ENCODE peak calls at places on chromosomes 7 and 10, in ten cellular contexts. G is cardiac muscle cell, Q is GM20000, B is upper lobe of right lung, D is heart right ventricle, W is GM12865, S is epithelial cell of proximal tubule, K is HCT116, Y is GM13977, N is fibroblast of the aortic adventitia. Z is an unnamed sample.

GRCh38 chr7:47355684-47356083 is 226.2 kb downstream of the TNS3 start:
- DNase-seq in Q (no peak), B (no peak), W (no peak), N (no peak), Y (no peak), S (no peak), G (no peak), K (no peak), D (no peak), Z (no peak)

GRCh38 chr10:117175901-117176534 is 21.3 kb upstream of the KCNK18 start:
- DNase-seq in B (peak), Q (peak), Y (peak), K (peak), W (peak), N (peak), G (peak), S (no peak), D (peak), Z (peak)

GRCh38 chr7:29449569-29450260 is 113.9 kb upstream of the PRR15 start:
- DNase-seq in Q (no peak), B (no peak), N (no peak), D (no peak), W (no peak), Y (no peak), S (no peak), G (no peak), K (no peak), Z (no peak)

GRCh38 chr10:116590590-116591444 is at the start of gene PNLIPRP1:
- DNase-seq in K (no peak), D (no peak), N (no peak), W (no peak), S (no peak), G (no peak), Q (no peak), B (no peak), Y (no peak), Z (no peak)

GRCh38 chr7:69657331-69657730 is 59.1 kb downstream of the AUTS2 start:
- DNase-seq in B (no peak), S (no peak), N (no peak), Q (no peak), K (no peak), G (no peak), W (no peak), D (no peak), Y (no peak), Z (no peak)

GRCh38 chr7:16668049-16668858 is 22.3 kb downstream of the BZW2 start:
- DNase-seq in G (no peak), N (peak), K (peak), W (no peak), Q (no peak), S (peak), D (peak), B (peak), Y (no peak), Z (no peak)

GRCh38 chr10:113922787-113923570 is 68.5 kb downstream of the NHLRC2 start:
- DNase-seq in D (no peak), Y (no peak), W (peak), B (no peak), G (no peak), S (no peak), N (no peak), K (no peak), Q (peak), Z (no peak)

GRCh38 chr10:3666525-3667302 is 118.3 kb downstream of the KLF6 start:
- DNase-seq in D (no peak), B (no peak), W (no peak), S (no peak), K (no peak), Q (no peak), N (no peak), G (no peak), Y (no peak), Z (no peak)

GRCh38 chr10:50610364-50610763 is 13.4 kb downstream of the SGMS1 start:
- DNase-seq in B (no peak), Q (no peak), W (no peak), K (no peak), D (peak), G (peak), N (no peak), Y (no peak), S (no peak), Z (no peak)

GRCh38 chr10:8037199-8037801 is 17.2 kb upstream of the GATA3 start:
- DNase-seq in K (no peak), W (no peak), G (peak), D (no peak), Y (no peak), N (no peak), Q (no peak), B (no peak), S (no peak), Z (no peak)

GRCh38 chr10:70512149-70512611 is 33.6 kb downstream of the PALD1 start:
- DNase-seq in B (no peak), S (no peak), Q (no peak), N (peak), D (peak), K (no peak), G (no peak), W (no peak), Y (no peak), Z (no peak)

GRCh38 chr10:42690449-42691360 is 52.3 kb upstream of the ZNF33B start:
- DNase-seq in S (no peak), W (no peak), Y (no peak), N (no peak), B (peak), G (no peak), Q (no peak), K (peak), D (no peak), Z (no peak)
- TF ChIP-seq CTCF in S (no peak), W (no peak), Y (no peak), N (no peak), B (no peak), G (no peak), Q (no peak), K (peak), D (no peak), Z (no peak)

DNA sequence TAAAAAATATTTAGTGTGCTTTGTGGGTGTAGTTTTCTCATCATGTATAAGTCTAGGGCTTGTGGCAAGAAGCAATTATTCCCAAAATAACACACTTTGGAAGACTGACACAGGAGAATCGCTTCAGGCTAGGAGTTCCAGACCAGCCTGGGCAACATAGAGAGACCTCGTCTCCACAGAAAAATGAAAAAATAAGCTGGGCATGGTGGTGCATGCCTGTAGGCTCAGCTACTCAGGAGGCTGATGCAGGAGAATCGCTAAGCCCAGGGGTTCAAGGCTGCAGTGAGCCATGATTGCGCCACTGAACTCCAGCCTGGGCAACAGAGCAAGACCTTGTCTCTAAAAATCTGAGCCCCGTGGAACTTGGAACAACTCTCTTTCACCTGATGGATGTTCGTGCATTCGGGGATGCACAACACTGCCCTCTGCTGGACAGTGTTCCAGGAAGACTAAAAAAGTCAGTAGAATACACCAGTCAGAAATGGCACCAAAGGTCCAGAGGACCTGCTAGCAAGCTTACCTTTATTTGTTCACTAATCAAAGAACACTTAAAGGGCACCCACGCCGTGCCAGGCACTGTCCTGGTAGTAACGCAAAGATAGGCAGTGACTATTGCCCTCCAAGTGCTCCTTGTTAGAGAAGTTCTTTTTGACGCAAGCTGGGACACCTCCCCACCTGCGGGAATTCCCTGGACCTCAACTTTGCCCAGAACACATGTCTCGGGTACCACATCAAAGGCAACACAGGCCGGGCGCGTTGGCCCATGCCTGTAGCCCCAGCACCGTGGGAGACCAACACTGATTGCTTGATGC is 81.9 kb upstream of the CALN1 start:
- DNase-seq in G (peak), Y (peak), N (peak), S (no peak), W (peak), D (peak), K (peak), Q (peak), B (peak), Z (peak)
- TF ChIP-seq CTCF in G (peak), Y (peak), N (peak), S (peak), W (peak), D (peak), K (peak), Q (peak), B (peak), Z (peak)

GRCh38 chr7:128405345-128406146 is 4.2 kb downstream of the IMPDH1 start:
- DNase-seq in B (peak), Y (peak), S (no peak), D (peak), W (peak), Q (peak), N (no peak), K (no peak), G (peak), Z (no peak)
- TF ChIP-seq CTCF in B (no peak), Y (no peak), S (no peak), D (no peak), W (no peak), Q (no peak), N (no peak), K (no peak), G (no peak), Z (no peak)

GRCh38 chr10:19493917-19494316 is 322.3 kb upstream of the PLXDC2 start:
- DNase-seq in Q (no peak), N (no peak), B (no peak), G (no peak), D (no peak), W (no peak), K (no peak), S (no peak), Y (no peak), Z (no peak)
- TF ChIP-seq CTCF in Q (no peak), N (no peak), B (no peak), G (no peak), D (no peak), W (no peak), K (no peak), S (no peak), Y (no peak), Z (no peak)

DNA sequence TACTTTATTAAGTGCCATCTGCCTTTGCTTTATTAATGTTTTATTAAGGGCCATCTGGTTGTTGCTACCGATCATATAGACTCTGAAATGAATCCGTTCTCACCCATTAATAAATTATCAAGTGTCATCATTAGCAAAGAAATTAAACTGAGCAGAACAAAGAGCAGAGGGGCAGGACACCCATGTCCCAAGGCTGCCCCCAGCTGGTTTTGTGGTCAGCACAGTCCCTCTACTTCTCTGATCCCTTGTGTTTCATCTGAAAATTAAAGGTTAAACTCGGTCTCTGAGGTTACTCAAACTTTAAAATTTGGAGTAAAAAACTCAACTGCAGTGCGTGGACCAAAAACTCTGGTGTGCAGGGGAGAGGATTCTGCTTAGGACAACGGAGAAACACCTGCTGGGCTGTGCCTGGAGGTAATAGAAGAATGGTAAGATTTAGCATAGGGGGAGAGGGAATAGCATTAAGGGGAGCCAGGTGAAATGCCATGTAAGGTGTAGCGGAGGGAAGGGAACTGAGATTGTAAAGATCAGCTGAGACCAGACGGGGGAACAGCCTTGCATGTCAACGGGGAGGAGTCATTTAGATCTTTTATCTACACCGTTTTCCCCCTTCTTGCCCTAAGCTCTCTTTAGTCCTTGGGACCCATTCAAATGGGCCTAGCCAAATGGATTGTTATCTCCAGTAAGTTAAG is 10.8 kb upstream of the GSDME start:
- DNase-seq in W (no peak), B (no peak), D (no peak), S (no peak), N (no peak), G (no peak), Y (no peak), Q (no peak), K (no peak), Z (no peak)
- TF ChIP-seq CTCF in W (no peak), B (no peak), D (no peak), S (peak), N (no peak), G (no peak), Y (peak), Q (no peak), K (no peak), Z (no peak)

GRCh38 chr7:132904209-132904608 is 177.7 kb downstream of the CHCHD3 start:
- DNase-seq in N (no peak), W (no peak), Q (no peak), Y (no peak), B (no peak), S (no peak), D (no peak), K (no peak), G (no peak), Z (no peak)
- TF ChIP-seq CTCF in N (no peak), W (no peak), Q (no peak), Y (no peak), B (no peak), S (no peak), D (no peak), K (no peak), G (no peak), Z (no peak)

GRCh38 chr7:135501402-135501801 is 8.5 kb downstream of the CNOT4 start:
- DNase-seq in Q (no peak), N (peak), W (no peak), B (no peak), S (no peak), K (no peak), D (no peak), Y (no peak), G (no peak), Z (no peak)
- TF ChIP-seq CTCF in Q (no peak), N (no peak), W (no peak), B (no peak), S (peak), K (no peak), D (no peak), Y (no peak), G (no peak), Z (no peak)

DNA sequence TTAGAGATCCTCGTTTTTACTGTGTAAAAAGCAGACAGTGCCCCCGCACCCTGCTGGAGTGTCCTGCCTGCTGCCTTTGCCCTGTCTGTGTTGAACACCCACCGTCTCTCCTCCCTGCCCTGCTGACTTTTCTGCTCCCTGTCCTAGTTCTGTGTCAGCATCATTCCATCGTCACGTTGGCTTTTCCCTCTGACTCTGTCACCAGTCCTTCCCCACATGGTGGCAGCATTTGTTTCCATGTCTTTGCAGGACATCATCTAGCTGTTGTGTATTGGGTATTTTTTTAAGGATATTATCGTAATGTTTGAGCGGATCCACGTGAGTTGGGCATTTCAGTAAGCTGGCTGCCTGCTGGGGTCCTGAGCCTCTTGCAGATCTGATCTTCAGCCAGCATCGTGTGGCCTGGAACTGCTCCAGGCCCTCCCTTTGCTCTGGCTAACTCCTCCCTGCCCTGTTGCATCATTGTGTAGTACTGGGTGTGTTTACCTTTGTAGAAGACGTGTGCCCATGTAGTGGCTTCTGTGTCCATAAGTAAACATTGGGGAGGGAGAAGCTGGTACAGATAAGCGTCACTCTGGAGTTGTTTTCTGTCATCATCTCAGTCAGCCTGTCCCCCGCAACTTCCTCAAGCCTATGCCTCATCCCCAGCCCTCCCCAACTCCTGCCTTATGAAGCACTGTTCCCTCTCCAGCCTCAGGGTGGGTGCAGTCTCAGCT is 44.2 kb downstream of the TRRAP start:
- DNase-seq in S (no peak), N (peak), B (peak), Q (no peak), K (no peak), W (no peak), G (no peak), Y (no peak), D (no peak), Z (no peak)
- TF ChIP-seq CTCF in S (no peak), N (no peak), B (no peak), Q (no peak), K (no peak), W (no peak), G (no peak), Y (no peak), D (no peak), Z (no peak)

GRCh38 chr7:34084651-34085050 is 179.3 kb downstream of the BMPER start:
- DNase-seq in Y (no peak), Q (no peak), B (no peak), S (no peak), G (no peak), N (no peak), D (no peak), W (no peak), K (no peak), Z (no peak)

GRCh38 chr7:34090796-34091195 is 185.5 kb downstream of the BMPER start:
- DNase-seq in G (no peak), S (no peak), N (no peak), Y (no peak), K (no peak), Q (no peak), B (no peak), D (no peak), W (no peak), Z (no peak)

GRCh38 chr7:34086064-34086463 is 180.7 kb downstream of the BMPER start:
- DNase-seq in Q (no peak), G (no peak), S (no peak), W (no peak), Y (no peak), D (no peak), K (no peak), B (no peak), N (no peak), Z (no peak)

GRCh38 chr7:34091330-34091917 is 186.1 kb downstream of the BMPER start:
- DNase-seq in N (peak), D (no peak), Y (no peak), G (peak), S (no peak), W (peak), Q (no peak), B (no peak), K (peak), Z (no peak)

DNA sequence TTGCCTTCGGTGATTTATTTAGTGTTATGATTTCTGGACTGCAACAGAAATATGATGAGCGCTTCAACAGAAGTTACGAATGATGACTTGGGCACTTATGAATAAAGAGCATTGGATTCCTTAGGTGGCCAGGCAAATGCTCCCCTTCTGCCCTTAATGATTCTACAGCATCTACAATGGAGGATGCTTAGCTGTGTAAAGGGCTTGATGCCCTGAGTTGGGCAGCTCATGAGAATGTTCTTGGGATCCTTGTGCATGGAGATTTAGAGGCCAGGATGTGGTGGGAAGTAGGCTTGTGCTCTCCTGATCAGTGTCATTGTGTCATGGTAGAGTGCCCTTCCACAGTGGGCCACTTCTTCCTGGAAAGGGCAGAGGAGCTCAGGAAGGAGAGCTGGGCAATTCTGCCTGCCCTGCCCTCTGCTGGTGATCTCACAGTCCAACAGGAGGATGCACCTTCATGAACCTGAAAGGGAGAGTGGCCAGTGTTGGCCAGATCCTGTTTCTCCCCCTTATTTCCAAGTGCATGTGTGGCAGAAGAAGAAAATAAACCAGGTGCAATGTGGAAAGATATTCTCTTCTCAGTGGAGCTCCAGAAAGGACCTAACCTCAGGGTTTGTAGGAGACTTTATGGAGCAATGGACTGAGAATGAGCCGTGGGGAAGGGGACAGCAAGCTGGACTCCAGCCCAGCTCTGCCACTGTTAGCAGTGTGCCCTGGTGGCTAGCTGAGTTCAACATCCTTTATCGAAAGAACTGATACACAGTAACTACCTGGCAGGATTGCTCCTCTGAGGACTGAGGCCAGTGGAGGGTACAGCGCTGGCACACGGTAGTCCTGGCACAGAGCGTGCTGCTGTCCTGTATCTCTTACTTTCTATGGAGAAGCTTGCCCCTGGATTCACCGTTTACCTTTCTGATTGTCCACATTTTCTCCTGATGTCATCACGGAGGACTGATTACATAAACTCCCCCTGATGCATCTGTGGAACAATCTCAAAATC is 182.9 kb downstream of the BMPER start:
- DNase-seq in Y (no peak), Q (no peak), B (no peak), W (peak), N (peak), G (peak), K (peak), D (no peak), S (no peak), Z (no peak)
- TF ChIP-seq CTCF in Y (peak), Q (peak), B (peak), W (peak), N (peak), G (peak), K (peak), D (no peak), S (peak), Z (no peak)

DNA sequence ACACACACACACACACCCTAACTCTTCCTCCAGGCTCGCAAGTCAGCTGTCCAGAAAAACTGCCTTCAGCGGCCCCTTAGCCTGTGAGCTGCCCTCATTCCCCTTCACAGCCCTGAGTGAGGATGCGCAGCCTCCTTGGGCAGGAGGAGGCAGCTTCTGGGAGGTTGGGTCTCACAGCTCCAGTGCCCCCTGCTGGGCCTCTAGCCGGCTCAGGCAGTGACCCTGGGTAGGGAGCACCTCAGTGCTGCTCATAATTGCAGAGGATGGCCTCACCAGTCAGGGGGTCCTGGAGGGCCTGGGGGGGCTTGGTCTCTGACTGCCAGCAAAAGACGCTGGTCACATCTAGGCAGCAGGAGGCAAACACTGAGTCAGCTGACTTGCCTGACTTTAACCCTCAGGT is 43.7 kb downstream of the ZNF273 start:
- DNase-seq in S (no peak), W (no peak), G (no peak), B (peak), D (no peak), N (no peak), K (no peak), Y (peak), Q (no peak), Z (no peak)
- TF ChIP-seq CTCF in S (peak), W (no peak), G (peak), B (peak), D (no peak), N (no peak), K (no peak), Y (peak), Q (no peak), Z (no peak)